ENCODE peak calls at places on chromosomes 6 and 20, in seven cellular contexts. E, X, C, O, Z, N and Y are unnamed samples. For H3K27me3, the result is how much of the 10 kb centered on the place peaks cover.

GRCh38 chr20:49219091-49219923 is at the start of gene DDX27:
- DNase-seq in O (peak), N (peak), E (peak), Z (peak), C (peak), X (peak), Y (peak)

GRCh38 chr6:109008537-109008950 is 86.1 kb downstream of the SESN1 start:
- DNase-seq in E (no peak), O (no peak), C (no peak), Z (no peak), N (no peak), X (no peak), Y (no peak)

GRCh38 chr6:79710127-79710526 is 79.0 kb downstream of the SH3BGRL2 start:
- DNase-seq in C (no peak), O (no peak), E (no peak), N (no peak), X (no peak), Z (no peak), Y (no peak)

GRCh38 chr6:11196511-11197174 is 35.8 kb downstream of the NEDD9 start:
- DNase-seq in E (no peak), N (no peak), Z (no peak), X (no peak), O (no peak), C (no peak), Y (no peak)

GRCh38 chr20:38178065-38178471 is 13.0 kb upstream of the TGM2 start:
- DNase-seq in C (no peak), Z (no peak), E (no peak), X (no peak), O (no peak), N (no peak), Y (peak)

GRCh38 chr20:33789109-33789857 is 21.9 kb upstream of the CHMP4B start:
- DNase-seq in C (peak), X (no peak), O (peak), E (peak), Z (no peak), N (no peak), Y (peak)

GRCh38 chr6:166645928-166646327 is 18.9 kb upstream of the RPS6KA2 start:
- DNase-seq in Z (no peak), C (no peak), N (no peak), O (no peak), E (no peak), X (no peak), Y (no peak)

GRCh38 chr6:100504786-100505737 is 40.3 kb upstream of the SIM1 start:
- DNase-seq in X (no peak), Z (no peak), C (no peak), O (no peak), N (no peak), E (no peak), Y (no peak)

GRCh38 chr6:22886881-22887581 is 317.7 kb downstream of the HDGFL1 start:
- DNase-seq in Z (peak), N (no peak), O (no peak), E (no peak), X (no peak), C (no peak), Y (no peak)

GRCh38 chr20:64053841-64054661 is 4.6 kb upstream of the SOX18 start:
- DNase-seq in C (no peak), O (no peak), N (peak), X (no peak), E (peak), Z (no peak), Y (no peak)

GRCh38 chr20:17674722-17675518 is 7.1 kb downstream of the RRBP1 start:
- DNase-seq in Z (no peak), O (no peak), E (no peak), X (peak), C (peak), N (no peak), Y (no peak)

GRCh38 chr6:8182857-8183256 is 80.5 kb upstream of the EEF1E1 start:
- DNase-seq in C (no peak), E (no peak), O (no peak), X (no peak), Z (no peak), N (no peak), Y (no peak)

GRCh38 chr20:40689100-40689942 is at the start of gene MAFB:
- DNase-seq in C (peak), E (peak), X (peak), N (peak), Z (no peak), O (peak), Y (peak)

GRCh38 chr6:97669191-97669651 is 386.2 kb upstream of the MMS22L start:
- DNase-seq in C (no peak), X (no peak), N (no peak), Z (peak), E (peak), O (no peak), Y (no peak)

GRCh38 chr6:142058216-142058925 is 74.4 kb upstream of the GJE1 start:
- DNase-seq in C (no peak), O (no peak), Z (no peak), X (no peak), N (no peak), E (no peak), Y (no peak)

GRCh38 chr6:42118162-42119001 is 24.0 kb downstream of the C6orf132 start:
- DNase-seq in E (peak), X (no peak), C (no peak), O (peak), Z (no peak), N (no peak), Y (no peak)

GRCh38 chr6:109397020-109397419 is 14.8 kb upstream of the CD164 start:
- DNase-seq in X (no peak), E (no peak), O (no peak), Z (no peak), N (no peak), C (no peak), Y (no peak)

GRCh38 chr6:167579786-167580370 is 246.8 kb upstream of the AFDN start:
- DNase-seq in O (no peak), E (no peak), Z (no peak), N (no peak), C (no peak), X (no peak), Y (no peak)

GRCh38 chr20:1566701-1567100 is 9.2 kb upstream of the SIRPD start:
- DNase-seq in E (no peak), N (no peak), C (no peak), Z (no peak), X (no peak), O (no peak), Y (no peak)

GRCh38 chr6:71459162-71459561 is 170.6 kb downstream of the OGFRL1 start:
- DNase-seq in X (no peak), O (no peak), E (no peak), N (no peak), C (no peak), Z (no peak), Y (no peak)

GRCh38 chr6:27318973-27319372 is 6.9 kb upstream of the POM121L2 start:
- DNase-seq in N (no peak), Z (no peak), E (no peak), O (no peak), X (no peak), C (no peak), Y (no peak)

GRCh38 chr6:53412751-53413150 is 64.0 kb upstream of the ELOVL5 start:
- DNase-seq in C (no peak), O (no peak), X (no peak), N (no peak), E (no peak), Z (no peak), Y (no peak)

GRCh38 chr20:47574616-47575401 is 73.1 kb downstream of the NCOA3 start:
- DNase-seq in N (no peak), E (peak), C (no peak), X (no peak), Z (no peak), O (no peak), Y (no peak)

GRCh38 chr20:37693203-37693602 is 627 bp upstream of the CTNNBL1 start:
- DNase-seq in N (no peak), Z (no peak), C (no peak), E (peak), O (no peak), X (no peak), Y (no peak)

GRCh38 chr6:154986787-154987235 is 8.3 kb upstream of the TIAM2 start:
- DNase-seq in C (no peak), X (no peak), O (no peak), E (no peak), Z (no peak), N (no peak), Y (no peak)

GRCh38 chr6:150596439-150596838 is 3.2 kb upstream of the PLEKHG1 start:
- DNase-seq in C (no peak), X (no peak), N (no peak), E (no peak), Z (no peak), O (no peak), Y (no peak)

GRCh38 chr20:23034721-23035671 is at the start of gene SSTR4:
- DNase-seq in O (no peak), Z (no peak), N (no peak), X (no peak), C (no peak), E (no peak), Y (no peak)
- H3K27me3 ChIP-seq in O (under half), Z (under half), N (under half), X (under half), C (under half), E (half or more), Y (under half)

GRCh38 chr20:62511300-62511914 is 35.6 kb upstream of the GATA5 start:
- DNase-seq in X (no peak), C (no peak), E (no peak), N (no peak), Z (no peak), O (no peak), Y (no peak)
- H3K4me3 ChIP-seq in X (no peak), C (no peak), E (no peak), N (no peak), Z (no peak), O (no peak), Y (no peak)

GRCh38 chr6:14709066-14709670 is 536.7 kb upstream of the JARID2 start:
- DNase-seq in Z (no peak), N (no peak), C (no peak), X (no peak), E (no peak), O (no peak), Y (no peak)

GRCh38 chr6:14704383-14705271 is 541.2 kb upstream of the JARID2 start:
- DNase-seq in O (no peak), X (no peak), N (no peak), E (no peak), Z (no peak), C (no peak), Y (no peak)

GRCh38 chr6:14705841-14706377 is 540.0 kb upstream of the JARID2 start:
- DNase-seq in X (no peak), N (no peak), Z (no peak), C (no peak), E (no peak), O (no peak), Y (no peak)

GRCh38 chr6:14707971-14708465 is 537.9 kb upstream of the JARID2 start:
- DNase-seq in X (no peak), O (no peak), Z (no peak), E (no peak), C (no peak), N (no peak), Y (no peak)

GRCh38 chr6:14706378-14706929 is 539.4 kb upstream of the JARID2 start:
- DNase-seq in C (no peak), O (no peak), X (no peak), Z (no peak), N (peak), E (no peak), Y (peak)
- TF ChIP-seq EP300 in C (peak), O (peak), X (peak), Z (no peak), N (no peak), E (no peak), Y (peak)

GRCh38 chr20:21102252-21102609 is 3.9 kb downstream of the LINC00237 start:
- DNase-seq in N (no peak), Z (no peak), X (no peak), O (no peak), E (peak), C (no peak), Y (no peak)
- H3K27me3 ChIP-seq in N (under half), Z (under half), X (half or more), O (under half), E (half or more), C (under half), Y (half or more)